ENCODE peak calls at places on chromosomes 11 and 22, in six cellular contexts. T, J, Y, H, D and G are unnamed samples.

GRCh38 chr11:115377882-115378296 is 126.3 kb downstream of the CADM1 start:
- DNase-seq in T (no peak), J (no peak), Y (peak; percentile 69), H (no peak), D (no peak), G (no peak)

GRCh38 chr11:12889243-12889642 is 119.9 kb upstream of the RASSF10 start:
- DNase-seq in T (no peak), J (peak; percentile 55), Y (peak; percentile 67), H (no peak), D (no peak), G (peak; percentile 37)

GRCh38 chr22:50072714-50073538 is 12.3 kb downstream of the MLC1 start:
- DNase-seq in T (no peak), J (no peak), Y (no peak), H (no peak), D (no peak), G (no peak)

GRCh38 chr11:47950396-47950795 is 30.0 kb upstream of the PTPRJ start:
- DNase-seq in T (no peak), J (peak; percentile 54), Y (no peak), H (peak; percentile 34), D (no peak), G (no peak)

GRCh38 chr11:100593321-100593720 is 93.8 kb upstream of the ARHGAP42 start:
- DNase-seq in T (no peak), J (no peak), Y (no peak), H (no peak), D (no peak), G (no peak)

GRCh38 chr22:24506802-24507438 is 11.8 kb downstream of the UPB1 start:
- DNase-seq in T (no peak), J (no peak), Y (no peak), H (no peak), D (no peak), G (no peak)

GRCh38 chr11:99687320-99687719 is 666.6 kb downstream of the CNTN5 start:
- DNase-seq in T (no peak), J (no peak), Y (no peak), H (no peak), D (no peak), G (no peak)

GRCh38 chr11:134592391-134592990 is 180.4 kb upstream of the B3GAT1 start:
- DNase-seq in T (peak; percentile 37), J (peak; percentile 50), Y (no peak), H (peak; percentile 55), D (peak; percentile 49), G (no peak)

GRCh38 chr11:32874144-32874543 is 18.5 kb upstream of the QSER1 start:
- DNase-seq in T (no peak), J (no peak), Y (no peak), H (no peak), D (no peak), G (no peak)

GRCh38 chr11:15568440-15568839 is 453.7 kb downstream of the INSC start:
- DNase-seq in T (no peak), J (no peak), Y (no peak), H (no peak), D (no peak), G (no peak)

GRCh38 chr22:39655736-39656285 is 85.3 kb downstream of the CACNA1I start:
- DNase-seq in T (no peak), J (no peak), Y (no peak), H (no peak), D (no peak), G (no peak)

GRCh38 chr22:36998620-36999351 is 20.5 kb downstream of the TST start:
- DNase-seq in T (no peak), J (no peak), Y (peak; percentile 39), H (peak; percentile 44), D (peak; percentile 58), G (no peak)

GRCh38 chr11:131486100-131486499 is 115.7 kb downstream of the NTM start:
- DNase-seq in T (no peak), J (no peak), Y (no peak), H (no peak), D (no peak), G (no peak)

GRCh38 chr11:73401217-73401923 is 25.2 kb downstream of the RELT start:
- DNase-seq in T (no peak), J (no peak), Y (no peak), H (no peak), D (no peak), G (peak; percentile 6)

GRCh38 chr22:30866811-30867271 is 101.7 kb downstream of the MORC2 start:
- DNase-seq in T (no peak), J (no peak), Y (no peak), H (no peak), D (no peak), G (no peak)

GRCh38 chr11:46710821-46711269 is 8.2 kb upstream of the F2 start:
- DNase-seq in T (no peak), J (no peak), Y (peak; percentile 40), H (peak; percentile 17), D (no peak), G (peak; percentile 71)

GRCh38 chr11:11209967-11210366 is 143.1 kb downstream of the CSNK2A3 start:
- DNase-seq in T (no peak), J (no peak), Y (no peak), H (no peak), D (no peak), G (no peak)

GRCh38 chr11:70552441-70553150 is 154.3 kb downstream of the CTTN start:
- DNase-seq in T (no peak), J (no peak), Y (no peak), H (no peak), D (no peak), G (no peak)

GRCh38 chr11:88332851-88333250 is 4.7 kb downstream of the CTSC start:
- DNase-seq in T (no peak), J (no peak), Y (peak; percentile 45), H (no peak), D (no peak), G (no peak)

GRCh38 chr22:46665751-46666280 is 45.6 kb downstream of the GRAMD4 start:
- DNase-seq in T (no peak), J (no peak), Y (no peak), H (no peak), D (no peak), G (peak; percentile 47)

GRCh38 chr22:42171417-42171816 is 40.8 kb upstream of the CYP2D6 start:
- DNase-seq in T (no peak), J (no peak), Y (no peak), H (no peak), D (no peak), G (no peak)

GRCh38 chr11:22703561-22703960 is 37.1 kb downstream of the GAS2 start:
- DNase-seq in T (no peak), J (no peak), Y (peak; percentile 6), H (no peak), D (no peak), G (no peak)

GRCh38 chr22:39452740-39453040 is 4.1 kb upstream of the MGAT3 start:
- DNase-seq in T (no peak), J (no peak), Y (no peak), H (no peak), D (no peak), G (no peak)

DNA sequence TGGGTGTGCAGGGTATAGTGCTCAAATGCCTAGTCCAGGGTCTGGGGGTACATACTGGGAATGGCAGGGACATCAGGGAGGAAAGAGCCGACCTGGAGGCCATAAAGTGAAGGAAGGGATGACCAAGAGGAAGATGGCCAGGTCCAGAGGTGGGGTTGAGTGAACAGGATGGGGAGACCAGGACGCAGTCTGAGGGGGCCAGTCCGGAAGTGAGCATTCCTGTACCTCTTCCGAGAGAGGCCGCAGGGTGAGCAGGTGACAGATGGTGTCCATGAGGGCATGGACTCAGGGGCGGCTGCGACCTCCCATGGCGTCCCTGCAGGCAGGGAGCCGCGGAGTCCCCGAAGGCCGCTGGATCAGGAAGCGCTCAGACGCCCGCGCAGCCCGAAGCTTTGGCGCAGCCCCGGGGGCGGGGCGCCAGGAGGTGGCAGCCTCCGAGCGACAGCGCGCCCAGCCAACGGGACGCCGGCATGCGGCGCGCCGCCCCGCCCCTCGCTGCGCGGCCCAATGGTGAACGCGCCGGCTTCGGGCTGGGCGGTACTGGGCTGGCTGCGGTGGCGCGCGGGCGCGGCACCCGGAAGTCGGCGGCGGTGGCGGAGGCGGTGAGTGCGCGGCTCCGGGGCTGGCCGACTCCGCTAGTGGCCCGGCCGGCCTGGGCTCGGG is at the start of gene TANGO2:
- DNase-seq in T (peak; percentile 92), J (peak; percentile 94), Y (peak; percentile 89), H (peak; percentile 95), D (peak; percentile 68), G (peak; percentile 98)
- H3K4me1 ChIP-seq in T (peaks cover 8% of the 10 kb centered on the region), J (peaks cover 42% of the 10 kb centered on the region), Y (peaks cover 23% of the 10 kb centered on the region), H (peaks cover 37% of the 10 kb centered on the region), D (peaks cover 28% of the 10 kb centered on the region), G (peaks cover 5% of the 10 kb centered on the region)

DNA sequence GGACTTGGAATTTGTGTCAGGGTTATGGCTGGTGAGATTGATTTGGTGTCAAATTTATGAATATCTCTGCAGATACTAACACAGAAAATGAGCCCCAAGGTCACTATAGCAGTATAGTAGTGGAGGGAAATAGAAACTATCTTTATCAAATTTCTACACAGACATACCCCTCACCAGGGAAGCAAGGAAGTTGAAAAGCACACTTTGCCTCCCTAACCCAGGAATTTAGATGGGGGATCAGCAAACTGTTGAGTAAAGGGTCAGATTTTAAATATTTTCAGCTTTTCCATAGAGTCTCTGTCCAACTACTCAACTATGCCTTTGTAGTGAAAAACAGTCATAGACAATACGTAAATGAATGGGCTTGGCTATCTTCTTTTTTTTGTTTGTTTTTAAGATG is 12.8 kb downstream of the CRKL start:
- DNase-seq in T (no peak), J (no peak), Y (no peak), H (no peak), D (no peak), G (no peak)
- H3K4me1 ChIP-seq in T (peaks cover 8% of the 10 kb centered on the region), J (peaks cover 34% of the 10 kb centered on the region), Y (peaks cover 2% of the 10 kb centered on the region), H (peaks cover 21% of the 10 kb centered on the region), D (no peaks in the 10 kb centered on the region), G (peaks cover 3% of the 10 kb centered on the region)

GRCh38 chr11:123185326-123185725 is 9.7 kb downstream of the CLMP start:
- DNase-seq in T (no peak), J (no peak), Y (no peak), H (no peak), D (no peak), G (no peak)

GRCh38 chr11:123182101-123182500 is 12.9 kb downstream of the CLMP start:
- DNase-seq in T (no peak), J (no peak), Y (no peak), H (no peak), D (no peak), G (no peak)

GRCh38 chr11:123184531-123184930 is 10.5 kb downstream of the CLMP start:
- DNase-seq in T (no peak), J (no peak), Y (no peak), H (no peak), D (no peak), G (no peak)

GRCh38 chr11:123181075-123181474 is 14.0 kb downstream of the CLMP start:
- DNase-seq in T (no peak), J (no peak), Y (no peak), H (no peak), D (no peak), G (no peak)

GRCh38 chr11:123183391-123184099 is 11.5 kb downstream of the CLMP start:
- DNase-seq in T (no peak), J (no peak), Y (peak; percentile 47), H (no peak), D (no peak), G (no peak)
- H3K4me1 ChIP-seq in T (peaks cover 15% of the 10 kb centered on the region), J (no peaks in the 10 kb centered on the region), Y (peaks cover 72% of the 10 kb centered on the region), H (peaks cover 5% of the 10 kb centered on the region), D (peaks cover 17% of the 10 kb centered on the region), G (no peaks in the 10 kb centered on the region)

GRCh38 chr11:126352163-126352562 is 3.3 kb upstream of the ST3GAL4 start:
- DNase-seq in T (no peak), J (no peak), Y (no peak), H (no peak), D (no peak), G (peak; percentile 45)
- H3K4me1 ChIP-seq in T (peaks cover 18% of the 10 kb centered on the region), J (peaks cover 73% of the 10 kb centered on the region), Y (peaks cover 37% of the 10 kb centered on the region), H (peaks cover 26% of the 10 kb centered on the region), D (peaks cover 38% of the 10 kb centered on the region), G (peaks cover 30% of the 10 kb centered on the region)